ENCODE peak calls at places on chromosome 13, in nine cellular contexts. Z, O, K, J, T, H, P, L and F are unnamed samples. For H3K4me1, the result is how much of the 10 kb centered on the place peaks cover.

GRCh38 chr13:44011036-44011435 is 131.3 kb downstream of the LACC1 start:
- DNase-seq in H (no peak), T (no peak), L (no peak), O (no peak), Z (no peak), P (no peak), K (no peak), J (no peak), F (no peak)

GRCh38 chr13:109156181-109156935 is 526.9 kb downstream of the MYO16 start:
- DNase-seq in J (no peak), Z (no peak), K (no peak), L (peak), O (peak), H (no peak), T (peak), P (no peak), F (no peak)

GRCh38 chr13:45464687-45465453 is at the start of gene COG3:
- DNase-seq in Z (peak), T (peak), O (peak), H (peak), L (peak), P (peak), J (peak), K (peak), F (peak)

GRCh38 chr13:73708393-73708985 is 425.7 kb downstream of the KLF12 start:
- DNase-seq in T (peak), H (no peak), L (peak), P (peak), Z (no peak), O (peak), K (no peak), J (peak), F (peak)

GRCh38 chr13:65112123-65113075 is 2117.7 kb downstream of the PCDH9 start:
- DNase-seq in Z (no peak), L (no peak), H (no peak), K (no peak), J (no peak), T (peak), O (no peak), P (no peak), F (no peak)

GRCh38 chr13:86572115-86572514 is 772.9 kb upstream of the SLITRK6 start:
- DNase-seq in J (no peak), P (no peak), T (peak), Z (no peak), K (no peak), O (peak), L (peak), H (no peak), F (no peak)

GRCh38 chr13:60164490-60164889 is 762 bp upstream of the DIAPH3 start:
- DNase-seq in H (no peak), O (no peak), J (no peak), L (no peak), T (peak), P (no peak), K (no peak), Z (no peak), F (no peak)

GRCh38 chr13:101919541-101920306 is 467.2 kb downstream of the ITGBL1 start:
- DNase-seq in Z (no peak), H (no peak), J (no peak), K (no peak), O (no peak), T (peak), L (no peak), P (no peak), F (no peak)

GRCh38 chr13:98507060-98507797 is 69.7 kb downstream of the STK24 start:
- DNase-seq in K (no peak), L (peak), T (no peak), O (no peak), P (peak), Z (peak), J (peak), H (no peak), F (peak)

GRCh38 chr13:75881109-75881775 is 245.1 kb downstream of the LMO7 start:
- DNase-seq in P (no peak), O (no peak), K (no peak), T (peak), Z (no peak), H (no peak), J (no peak), L (no peak), F (no peak)

GRCh38 chr13:97640236-97640635 is 206.3 kb downstream of the RAP2A start:
- DNase-seq in O (no peak), H (no peak), Z (no peak), T (no peak), P (no peak), K (no peak), J (no peak), L (peak), F (no peak)

GRCh38 chr13:79451500-79451962 is 29.4 kb upstream of the NDFIP2 start:
- DNase-seq in H (no peak), P (no peak), T (peak), Z (peak), K (no peak), L (peak), O (peak), J (no peak), F (no peak)

GRCh38 chr13:24738366-24738847 is 25.6 kb upstream of the RNF17 start:
- DNase-seq in K (no peak), T (no peak), Z (no peak), P (no peak), H (no peak), J (no peak), O (no peak), L (no peak), F (no peak)

GRCh38 chr13:23959231-23959862 is 62.0 kb upstream of the C1QTNF9B start:
- DNase-seq in H (no peak), L (no peak), P (no peak), T (peak), K (no peak), J (no peak), Z (no peak), O (peak), F (no peak)

GRCh38 chr13:105316731-105317130 is 1218.7 kb downstream of the EFNB2 start:
- DNase-seq in L (no peak), K (no peak), J (no peak), Z (no peak), P (no peak), H (no peak), T (no peak), O (no peak), F (no peak)

GRCh38 chr13:102344410-102344809 is 57.4 kb downstream of the FGF14 start:
- DNase-seq in L (no peak), H (no peak), O (no peak), P (no peak), J (no peak), T (no peak), K (no peak), Z (no peak), F (no peak)

GRCh38 chr13:99033814-99034213 is 56.0 kb upstream of the DOCK9 start:
- DNase-seq in H (no peak), L (peak), P (peak), T (peak), J (no peak), O (peak), K (no peak), Z (no peak), F (no peak)

GRCh38 chr13:33251131-33251629 is 34.4 kb downstream of the STARD13 start:
- DNase-seq in P (no peak), Z (no peak), J (no peak), O (peak), H (no peak), L (peak), K (no peak), T (peak), F (no peak)

GRCh38 chr13:48123827-48124226 is 28.9 kb upstream of the MED4 start:
- DNase-seq in O (no peak), H (no peak), Z (peak), L (no peak), K (no peak), T (no peak), J (no peak), P (no peak), F (no peak)

GRCh38 chr13:22050951-22051563 is 380.2 kb downstream of the FGF9 start:
- DNase-seq in T (no peak), P (no peak), Z (no peak), O (no peak), K (no peak), H (no peak), L (no peak), J (no peak), F (no peak)

GRCh38 chr13:33228645-33229445 is 56.7 kb downstream of the STARD13 start:
- DNase-seq in Z (no peak), K (no peak), O (no peak), J (no peak), L (peak), T (peak), H (no peak), P (peak), F (no peak)

GRCh38 chr13:52001120-52001731 is 10.0 kb downstream of the ATP7B start:
- DNase-seq in T (peak), H (no peak), P (peak), L (peak), K (no peak), Z (no peak), J (no peak), O (no peak), F (no peak)

GRCh38 chr13:100588350-100589177 is at the start of gene GGACT:
- DNase-seq in J (peak), Z (peak), P (peak), L (peak), H (no peak), T (peak), K (peak), O (peak), F (peak)

GRCh38 chr13:74825170-74825948 is 656.6 kb downstream of the TBC1D4 start:
- DNase-seq in Z (no peak), L (peak), J (no peak), P (no peak), T (peak), O (peak), K (no peak), H (no peak), F (no peak)

GRCh38 chr13:53206455-53206854 is 177.8 kb downstream of the OLFM4 start:
- DNase-seq in J (no peak), T (no peak), O (no peak), K (no peak), Z (no peak), L (peak), P (no peak), H (no peak), F (no peak)

GRCh38 chr13:61045197-61045596 is 370.5 kb downstream of the PCDH20 start:
- DNase-seq in J (no peak), L (no peak), Z (no peak), T (no peak), K (no peak), P (no peak), H (no peak), O (no peak), F (no peak)

GRCh38 chr13:42893346-42893745 is 98.7 kb downstream of the EPSTI1 start:
- DNase-seq in O (peak), T (peak), L (no peak), P (no peak), Z (no peak), H (no peak), J (no peak), K (no peak), F (no peak)

GRCh38 chr13:44159633-44160279 is 213.9 kb upstream of the SERP2 start:
- DNase-seq in K (no peak), T (no peak), H (no peak), J (no peak), L (no peak), P (no peak), Z (no peak), O (peak), F (no peak)

GRCh38 chr13:30877335-30877734 is 28.7 kb upstream of the MEDAG start:
- DNase-seq in Z (no peak), K (no peak), J (no peak), H (no peak), T (peak), L (peak), P (no peak), O (no peak), F (no peak)

GRCh38 chr13:112179995-112180394 is 113.0 kb downstream of the SOX1 start:
- DNase-seq in O (no peak), Z (no peak), L (no peak), T (no peak), P (no peak), H (no peak), K (no peak), J (no peak), F (no peak)

DNA sequence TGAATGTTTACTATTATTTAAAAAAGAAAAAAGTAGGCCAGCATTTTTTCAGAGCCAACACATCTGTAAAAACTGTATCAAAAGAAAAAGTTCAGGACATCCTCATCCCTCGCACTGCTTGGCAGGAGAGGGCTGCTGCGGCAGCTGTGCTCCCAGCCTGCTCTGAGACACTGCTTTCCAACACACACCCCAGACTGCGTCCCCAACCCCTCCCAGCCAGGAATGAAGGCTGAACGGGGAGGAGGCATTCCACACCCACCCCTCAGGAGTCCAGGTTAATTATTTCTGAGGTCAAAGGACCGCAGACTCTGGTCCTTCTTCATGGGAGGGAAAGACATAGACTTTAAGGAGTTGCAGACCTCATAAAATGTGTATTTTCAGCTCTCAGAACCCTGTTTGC is 43.1 kb downstream of the COL4A1 start:
- DNase-seq in H (no peak), P (no peak), L (no peak), O (no peak), K (peak), T (no peak), J (no peak), Z (no peak), F (no peak)
- H3K4me1 ChIP-seq in H (half or more), P (under half), L (under half), O (under half), K (under half), T (under half), J (under half), Z (half or more), F (half or more)

GRCh38 chr13:26541678-26542553 is 15.6 kb upstream of the WASF3 start:
- DNase-seq in Z (no peak), O (no peak), P (no peak), H (no peak), T (no peak), J (no peak), L (no peak), K (no peak), F (no peak)
- TF ChIP-seq CTCF in Z (no peak), O (no peak), P (no peak), H (no peak), T (no peak), J (no peak), L (no peak), K (no peak), F (no peak)

DNA sequence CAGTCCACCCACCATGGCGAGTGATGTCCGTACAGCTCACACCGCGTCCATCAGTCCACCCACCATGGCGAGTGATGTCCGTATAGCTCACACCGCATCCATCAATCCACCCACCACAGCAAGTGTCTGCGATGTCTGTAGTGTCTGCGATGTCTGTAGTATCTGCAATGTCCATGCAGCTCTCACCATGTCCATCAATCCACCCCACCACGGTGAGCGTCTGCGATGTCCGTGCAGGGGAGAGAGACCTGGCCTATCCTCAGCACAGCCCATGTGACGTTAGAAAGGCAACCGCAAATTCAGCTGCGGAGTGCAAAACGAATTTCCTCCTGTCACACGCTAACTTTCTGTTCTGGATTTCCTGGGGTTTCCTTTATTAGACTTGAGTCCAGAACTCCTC is 18.5 kb downstream of the RASA3 start:
- DNase-seq in O (no peak), T (no peak), P (no peak), H (no peak), Z (no peak), L (no peak), K (no peak), J (no peak), F (no peak)
- H3K4me1 ChIP-seq in O (under half), T (half or more), P (under half), H (under half), Z (under half), L (under half), K (half or more), J (under half), F (under half)

DNA sequence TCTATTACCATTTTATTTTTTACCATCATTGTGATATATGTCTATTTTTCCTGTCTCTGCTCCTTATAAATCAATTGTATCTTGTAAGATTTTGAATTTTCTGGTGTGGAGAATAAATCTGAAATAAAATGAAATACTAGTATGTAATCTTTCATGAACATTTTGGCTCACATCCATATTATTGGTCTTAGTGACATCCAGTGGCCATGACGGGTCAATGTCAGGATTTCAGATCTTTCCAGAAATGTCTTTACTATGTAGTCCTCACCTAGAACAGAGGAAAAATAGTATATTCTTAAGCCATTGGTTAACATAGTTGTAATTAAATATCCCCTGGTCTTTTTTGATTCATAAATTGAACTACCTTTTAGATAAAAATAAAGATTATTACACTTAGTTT is 109.8 kb upstream of the GPC6 start:
- DNase-seq in L (peak), K (no peak), H (no peak), Z (no peak), O (no peak), J (no peak), T (no peak), P (peak), F (no peak)
- TF ChIP-seq CTCF in L (peak), K (no peak), H (no peak), Z (no peak), O (peak), J (no peak), T (no peak), P (peak), F (no peak)

GRCh38 chr13:27632648-27633047 is 11.0 kb downstream of the POLR1D start:
- DNase-seq in L (no peak), T (no peak), P (no peak), O (no peak), H (no peak), Z (no peak), K (no peak), J (no peak), F (no peak)
- H3K4me1 ChIP-seq in L (under half), T (under half), P (under half), O (under half), H (under half), Z (under half), K (under half), J (under half), F (under half)

GRCh38 chr13:39655569-39656324 is at the start of gene COG6:
- DNase-seq in T (peak), P (peak), H (peak), O (peak), J (peak), L (peak), Z (peak), K (peak), F (peak)
- TF ChIP-seq CTCF in T (no peak), P (peak), H (no peak), O (peak), J (peak), L (no peak), Z (peak), K (no peak), F (peak)

DNA sequence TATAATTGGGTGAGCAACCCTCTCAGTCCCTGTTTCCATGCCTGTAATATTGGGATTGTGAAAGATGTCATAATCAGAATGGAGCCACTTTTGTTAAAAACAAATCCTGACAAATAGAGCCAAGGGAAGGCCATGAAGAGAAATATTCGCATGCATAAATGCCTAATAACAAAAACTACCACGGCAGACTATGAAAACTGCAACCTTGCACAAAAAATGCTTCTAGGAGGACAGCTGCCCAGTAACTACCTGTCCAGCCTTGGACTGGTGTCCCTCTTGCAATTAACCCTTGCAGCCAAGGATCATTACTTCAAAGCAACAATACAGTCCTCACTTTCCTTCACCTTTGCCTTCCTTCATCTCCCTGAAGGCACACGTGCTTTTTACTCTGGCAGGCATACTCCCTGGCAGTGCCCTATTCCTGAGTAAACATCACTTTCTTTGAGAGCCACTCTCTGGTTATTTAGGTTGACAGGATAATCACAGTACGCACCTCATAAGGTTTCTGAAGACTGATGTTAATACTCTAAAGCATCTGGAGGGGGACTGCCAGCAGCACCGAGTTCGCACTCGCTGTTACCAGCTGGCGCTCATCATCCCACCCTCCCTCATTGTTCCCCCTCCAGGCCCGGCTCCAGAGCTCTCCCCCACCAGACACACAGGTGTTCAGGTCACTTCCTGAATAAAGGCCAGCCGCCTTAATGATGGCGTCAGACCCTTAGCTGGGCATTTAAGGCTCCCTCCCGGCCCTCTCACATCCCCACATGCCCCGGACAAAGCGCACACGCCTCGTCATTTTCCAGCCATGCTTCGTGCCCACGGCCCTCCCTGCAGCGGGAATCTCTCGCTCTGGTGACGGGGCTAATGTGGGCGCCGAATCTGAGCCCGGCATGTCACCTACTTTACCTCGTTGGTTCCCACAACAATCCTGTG is 57.3 kb downstream of the CDADC1 start:
- DNase-seq in L (no peak), O (no peak), H (no peak), K (no peak), T (no peak), J (no peak), P (no peak), Z (no peak), F (no peak)
- H3K4me1 ChIP-seq in L (under half), O (under half), H (under half), K (under half), T (under half), J (half or more), P (half or more), Z (under half), F (under half)